ENCODE peak calls at places on chromosomes 1 and 21, in ten cellular contexts. K is neural progenitor cell, E is BE2C, S is OCI-LY7, N is dorsolateral prefrontal cortex, Y is GM06990, O is esophagus squamous epithelium, T is fibroblast of lung, D is colonic mucosa, X is IMR-90. F is an unnamed sample.

GRCh38 chr21:41164981-41165650 is 2.8 kb upstream of the BACE2 start:
- DNase-seq in X (peak; percentile 58), O (no peak), E (no peak), K (no peak), S (no peak), T (peak; percentile 18), Y (no peak), N (no peak), D (peak; percentile 80), F (no peak)

GRCh38 chr1:104322131-104322530 is 572.4 kb downstream of the AMY1C start:
- DNase-seq in T (no peak), E (no peak), K (no peak), S (no peak), N (no peak), O (no peak), Y (no peak), X (no peak), D (no peak), F (no peak)

GRCh38 chr1:10155087-10155712 is 55.2 kb upstream of the KIF1B start:
- DNase-seq in T (peak; percentile 71), D (no peak), Y (no peak), O (no peak), E (no peak), K (no peak), X (peak; percentile 32), N (no peak), S (no peak), F (no peak)

GRCh38 chr1:6035719-6036118 is 10.0 kb upstream of the KCNAB2 start:
- DNase-seq in O (no peak), E (no peak), S (no peak), D (no peak), K (peak; percentile 41), X (no peak), N (no peak), T (no peak), Y (no peak), F (no peak)

GRCh38 chr1:31776032-31776431 is 11.9 kb upstream of the ADGRB2 start:
- DNase-seq in T (no peak), N (no peak), X (no peak), E (peak; percentile 24), K (no peak), S (no peak), D (no peak), O (no peak), Y (no peak), F (no peak)

GRCh38 chr1:51644533-51645197 is 27.8 kb downstream of the OSBPL9 start:
- DNase-seq in X (peak; percentile 85), O (no peak), T (peak; percentile 73), S (no peak), N (no peak), Y (no peak), E (no peak), K (no peak), D (no peak), F (no peak)

GRCh38 chr1:203408485-203409229 is 57.7 kb upstream of the FMOD start:
- DNase-seq in T (peak; percentile 89), Y (no peak), O (no peak), D (peak; percentile 85), E (no peak), K (no peak), X (peak; percentile 82), S (no peak), N (peak; percentile 82), F (peak; percentile 68)

GRCh38 chr1:8661185-8662110 is 156.0 kb downstream of the RERE start:
- DNase-seq in D (peak; percentile 35), X (peak; percentile 91), S (no peak), Y (peak; percentile 67), T (peak; percentile 90), E (no peak), K (no peak), N (no peak), O (no peak), F (peak; percentile 36)

GRCh38 chr1:29783501-29784275 is 547.4 kb downstream of the PTPRU start:
- DNase-seq in O (no peak), T (no peak), E (no peak), X (no peak), D (peak; percentile 10), Y (no peak), S (no peak), K (no peak), N (no peak), F (no peak)

GRCh38 chr1:206495493-206496046 is 11.8 kb upstream of the RASSF5 start:
- DNase-seq in X (no peak), Y (no peak), S (peak; percentile 23), E (no peak), T (peak; percentile 44), N (no peak), K (no peak), D (no peak), O (no peak), F (no peak)

GRCh38 chr1:5638582-5638981 is 353.6 kb downstream of the NPHP4 start:
- DNase-seq in E (no peak), T (no peak), K (no peak), S (no peak), X (no peak), O (no peak), D (no peak), N (no peak), Y (no peak), F (no peak)

GRCh38 chr1:14602131-14602530 is 3.6 kb downstream of the KAZN start:
- DNase-seq in E (no peak), X (no peak), K (peak; percentile 84), Y (no peak), T (peak; percentile 36), D (peak; percentile 40), N (peak; percentile 50), S (no peak), O (no peak), F (no peak)

GRCh38 chr1:185463011-185463410 is 146.0 kb upstream of the IVNS1ABP start:
- DNase-seq in T (no peak), X (no peak), Y (no peak), E (no peak), S (no peak), K (no peak), N (no peak), O (no peak), D (no peak), F (no peak)

GRCh38 chr1:209103135-209103534 is 480.4 kb upstream of the CAMK1G start:
- DNase-seq in K (no peak), O (no peak), E (no peak), D (no peak), S (no peak), X (no peak), T (no peak), N (no peak), Y (peak; percentile 15), F (no peak)

GRCh38 chr1:229147086-229147485 is 123.8 kb upstream of the RAB4A start:
- DNase-seq in X (no peak), O (no peak), D (no peak), Y (no peak), K (peak; percentile 50), S (no peak), T (no peak), E (no peak), N (no peak), F (no peak)

GRCh38 chr1:38791892-38792291 is 67.7 kb downstream of the RRAGC start:
- DNase-seq in O (no peak), T (no peak), X (no peak), Y (no peak), N (no peak), S (no peak), E (no peak), D (no peak), K (no peak), F (no peak)

GRCh38 chr1:155648207-155649147 is 38.5 kb downstream of the MSTO1 start:
- DNase-seq in X (peak; percentile 94), N (no peak), O (no peak), E (no peak), D (peak; percentile 24), S (peak; percentile 20), T (peak; percentile 90), K (peak; percentile 78), Y (no peak), F (no peak)

GRCh38 chr1:153364766-153365678 is 7.4 kb downstream of the S100A9 start:
- DNase-seq in T (no peak), O (no peak), D (no peak), N (no peak), X (no peak), S (no peak), E (no peak), K (no peak), Y (no peak), F (no peak)

GRCh38 chr1:50369830-50370229 is 53.4 kb downstream of the DMRTA2 start:
- DNase-seq in E (no peak), T (no peak), D (no peak), K (peak; percentile 37), O (no peak), S (no peak), X (no peak), Y (no peak), N (no peak), F (no peak)
- TF ChIP-seq CTCF in E (peak; percentile 44), T (no peak), D (no peak), K (peak; percentile 46), O (no peak), S (no peak), X (peak; percentile 20), Y (peak; percentile 32), N (no peak), F (no peak)

GRCh38 chr1:247905899-247906503 is 10.6 kb downstream of the OR2W3 start:
- DNase-seq in S (no peak), K (no peak), E (no peak), Y (no peak), O (no peak), X (no peak), N (no peak), D (no peak), T (no peak), F (no peak)
- H3K4me3 ChIP-seq in S (no peak overlapping the region), K (no peak overlapping the region), E (no peak overlapping the region), Y (no peak overlapping the region), O (no peak overlapping the region), X (no peak overlapping the region), N (peak overlapping the region; percentile 21), D (no peak overlapping the region), T (no peak overlapping the region), F (peak overlapping the region; percentile 66)

DNA sequence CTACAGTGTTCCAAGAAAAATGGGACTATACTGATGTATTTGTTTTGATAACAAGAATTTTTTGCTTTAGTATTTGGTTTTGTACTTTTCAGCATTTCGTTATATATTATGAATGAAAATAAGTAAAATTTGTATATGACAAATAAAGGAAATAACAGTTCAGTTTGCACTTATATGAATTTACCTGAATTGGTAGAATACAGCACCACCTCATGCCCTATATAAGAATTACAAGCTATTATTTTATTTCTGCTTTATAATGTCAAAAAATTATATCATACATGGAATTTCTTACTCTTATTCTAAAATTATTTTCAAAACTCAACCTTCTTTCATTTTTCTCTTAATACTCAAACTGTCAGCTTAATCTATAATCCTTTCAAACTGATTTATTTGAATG is 14.6 kb downstream of the EFCAB7 start:
- DNase-seq in S (peak; percentile 28), D (no peak), E (no peak), X (peak; percentile 15), N (no peak), O (no peak), Y (no peak), T (peak; percentile 47), K (no peak), F (no peak)
- TF ChIP-seq CTCF in S (peak; percentile 87), D (peak; percentile 49), E (no peak), X (peak; percentile 55), N (peak; percentile 43), O (no peak), Y (peak; percentile 22), T (no peak), K (peak; percentile 42), F (no peak)

DNA sequence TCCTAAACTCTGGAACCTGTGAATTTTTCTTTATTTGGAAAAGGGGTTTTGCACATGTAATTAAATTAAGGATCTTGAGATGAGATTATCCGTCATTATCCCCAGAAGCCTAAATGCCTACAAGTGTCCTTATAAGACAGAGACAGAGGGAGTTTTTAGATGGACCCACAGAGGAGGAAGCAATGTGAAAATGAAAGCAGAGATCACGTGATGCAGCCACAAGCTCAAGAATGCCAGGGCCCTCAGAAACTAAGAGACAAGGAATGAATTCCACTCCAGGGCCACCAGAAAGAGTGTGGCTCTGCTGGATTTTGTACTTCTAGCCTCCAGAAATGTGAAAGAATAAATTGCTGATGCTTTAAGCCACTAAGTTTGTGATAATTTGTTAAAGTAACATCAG is 183.6 kb upstream of the UBE2U start:
- DNase-seq in T (peak; percentile 76), K (peak; percentile 20), S (peak; percentile 24), E (no peak), N (no peak), D (peak; percentile 21), Y (no peak), O (no peak), X (peak; percentile 69), F (no peak)
- H3K4me3 ChIP-seq in T (no peak overlapping the region), K (no peak overlapping the region), S (no peak overlapping the region), E (no peak overlapping the region), N (peak overlapping the region; percentile 25), D (no peak overlapping the region), Y (no peak overlapping the region), O (peak overlapping the region; percentile 12), X (peak overlapping the region; percentile 31), F (peak overlapping the region; percentile 58)

F was measured in thoracic aorta.